ENCODE peak calls at places on chromosomes 13 and 19, in five cellular contexts. X, U, Q, F and K are unnamed samples. For H3K4me1, the result is how much of the 10 kb centered on the place peaks cover.

GRCh38 chr19:31013391-31013975 is 335.8 kb downstream of the TSHZ3 start:
- DNase-seq in X (no peak), U (no peak), Q (no peak), F (no peak), K (no peak)

GRCh38 chr13:91406619-91407018 is 8.2 kb downstream of the GPC5 start:
- DNase-seq in X (no peak), U (peak), Q (no peak), F (no peak), K (peak)

GRCh38 chr19:44988896-44989563 is 12.2 kb upstream of the RELB start:
- DNase-seq in X (no peak), U (peak), Q (peak), F (peak), K (peak)

GRCh38 chr13:40981949-40982348 is 37.2 kb downstream of the ELF1 start:
- DNase-seq in X (no peak), U (no peak), Q (no peak), F (no peak), K (no peak)

GRCh38 chr19:17669419-17669818 is 18.7 kb downstream of the UNC13A start:
- DNase-seq in X (no peak), U (no peak), Q (no peak), F (no peak), K (no peak)

GRCh38 chr19:14073925-14074838 is 1.6 kb downstream of the MISP3 start:
- DNase-seq in X (no peak), U (no peak), Q (no peak), F (peak), K (no peak)

GRCh38 chr13:30868806-30869470 is 37.1 kb upstream of the MEDAG start:
- DNase-seq in X (no peak), U (no peak), Q (no peak), F (no peak), K (no peak)

GRCh38 chr19:18744019-18744418 is 47.1 kb downstream of the COMP start:
- DNase-seq in X (no peak), U (no peak), Q (no peak), F (no peak), K (no peak)

GRCh38 chr13:106063591-106064308 is 471.7 kb downstream of the EFNB2 start:
- DNase-seq in X (no peak), U (no peak), Q (no peak), F (no peak), K (no peak)

GRCh38 chr13:43261018-43261417 is 237.6 kb downstream of the DNAJC15 start:
- DNase-seq in X (no peak), U (no peak), Q (no peak), F (no peak), K (peak)

GRCh38 chr13:51311957-51312520 is 27.5 kb upstream of the SERPINE3 start:
- DNase-seq in X (no peak), U (peak), Q (no peak), F (no peak), K (no peak)

GRCh38 chr13:77563110-77563509 is 27.6 kb downstream of the SCEL start:
- DNase-seq in X (no peak), U (no peak), Q (no peak), F (no peak), K (no peak)

GRCh38 chr19:4130635-4131438 is 6.9 kb upstream of the MAP2K2 start:
- DNase-seq in X (no peak), U (no peak), Q (no peak), F (no peak), K (peak)

GRCh38 chr13:104024416-104025170 is 958.4 kb upstream of the SLC10A2 start:
- DNase-seq in X (no peak), U (no peak), Q (no peak), F (no peak), K (no peak)

GRCh38 chr13:93248627-93249047 is 22.0 kb downstream of the GPC6 start:
- DNase-seq in X (no peak), U (peak), Q (peak), F (no peak), K (no peak)

GRCh38 chr13:91133941-91134772 is 213.3 kb upstream of the MIR17HG start:
- DNase-seq in X (no peak), U (peak), Q (no peak), F (peak), K (peak)

GRCh38 chr19:56158170-56158757 is 17.2 kb downstream of the ZNF444 start:
- DNase-seq in X (no peak), U (no peak), Q (no peak), F (peak), K (no peak)

GRCh38 chr13:50584856-50585580 is 258.5 kb downstream of the DLEU7 start:
- DNase-seq in X (no peak), U (no peak), Q (no peak), F (no peak), K (no peak)

GRCh38 chr19:2113436-2114211 is 16.9 kb downstream of the IZUMO4 start:
- DNase-seq in X (no peak), U (no peak), Q (no peak), F (no peak), K (no peak)

GRCh38 chr19:15464394-15465385 is at the start of gene RASAL3:
- DNase-seq in X (no peak), U (peak), Q (no peak), F (no peak), K (no peak)

GRCh38 chr13:80199585-80200292 is 141.2 kb downstream of the SPRY2 start:
- DNase-seq in X (no peak), U (no peak), Q (no peak), F (no peak), K (no peak)

GRCh38 chr13:99871249-99871898 is 100.2 kb downstream of the ZIC5 start:
- DNase-seq in X (no peak), U (no peak), Q (no peak), F (no peak), K (no peak)

GRCh38 chr19:13102666-13103584 is at the start of gene LYL1:
- DNase-seq in X (no peak), U (peak), Q (peak), F (peak), K (peak)

GRCh38 chr13:25732146-25732865 is 319.5 kb downstream of the SHISA2 start:
- DNase-seq in X (no peak), U (no peak), Q (no peak), F (no peak), K (peak)

DNA sequence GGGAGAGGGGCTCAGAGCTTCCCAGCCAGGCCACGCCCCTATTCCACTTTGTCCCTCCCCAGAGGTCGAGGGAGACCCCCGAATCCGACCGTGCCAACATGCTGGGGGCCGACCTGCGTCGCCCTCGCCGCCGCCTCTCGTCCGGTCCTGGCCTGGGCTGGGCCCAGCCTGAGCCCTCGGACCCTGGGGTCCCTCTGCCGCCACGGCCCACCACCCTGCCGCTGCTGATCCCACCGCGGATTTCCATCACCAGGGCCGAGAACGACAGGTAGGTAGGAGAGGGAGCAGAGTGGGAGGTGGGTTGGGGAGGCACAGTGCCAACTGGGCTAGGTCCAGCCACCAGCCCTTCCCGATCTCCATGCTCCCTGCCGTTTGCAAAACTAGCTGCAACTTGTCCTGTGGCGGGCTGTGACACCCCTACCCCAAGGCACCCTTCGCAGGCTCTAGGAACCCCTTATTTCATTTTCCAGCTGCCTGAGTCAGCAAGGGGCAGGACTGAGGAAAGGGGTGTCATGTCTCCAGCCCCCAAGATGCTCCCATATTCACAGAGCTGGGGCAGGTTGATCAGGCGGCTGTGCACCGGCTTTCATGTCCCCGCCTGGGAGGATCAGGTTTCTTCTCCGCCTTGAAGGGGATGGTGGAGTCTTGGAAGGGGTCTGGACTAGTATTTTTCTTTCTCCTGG is 2.6 kb upstream of the PDE4A start:
- DNase-seq in X (no peak), U (peak), Q (peak), F (no peak), K (no peak)
- H3K27ac ChIP-seq in X (no peak), U (no peak), Q (no peak), F (no peak), K (no peak)

GRCh38 chr19:50632151-50632835 is 7.4 kb downstream of the SYT3 start:
- DNase-seq in X (no peak), U (no peak), Q (no peak), F (no peak), K (no peak)
- H3K4me1 ChIP-seq in X (under half), U (under half), Q (under half), F (under half), K (under half)

DNA sequence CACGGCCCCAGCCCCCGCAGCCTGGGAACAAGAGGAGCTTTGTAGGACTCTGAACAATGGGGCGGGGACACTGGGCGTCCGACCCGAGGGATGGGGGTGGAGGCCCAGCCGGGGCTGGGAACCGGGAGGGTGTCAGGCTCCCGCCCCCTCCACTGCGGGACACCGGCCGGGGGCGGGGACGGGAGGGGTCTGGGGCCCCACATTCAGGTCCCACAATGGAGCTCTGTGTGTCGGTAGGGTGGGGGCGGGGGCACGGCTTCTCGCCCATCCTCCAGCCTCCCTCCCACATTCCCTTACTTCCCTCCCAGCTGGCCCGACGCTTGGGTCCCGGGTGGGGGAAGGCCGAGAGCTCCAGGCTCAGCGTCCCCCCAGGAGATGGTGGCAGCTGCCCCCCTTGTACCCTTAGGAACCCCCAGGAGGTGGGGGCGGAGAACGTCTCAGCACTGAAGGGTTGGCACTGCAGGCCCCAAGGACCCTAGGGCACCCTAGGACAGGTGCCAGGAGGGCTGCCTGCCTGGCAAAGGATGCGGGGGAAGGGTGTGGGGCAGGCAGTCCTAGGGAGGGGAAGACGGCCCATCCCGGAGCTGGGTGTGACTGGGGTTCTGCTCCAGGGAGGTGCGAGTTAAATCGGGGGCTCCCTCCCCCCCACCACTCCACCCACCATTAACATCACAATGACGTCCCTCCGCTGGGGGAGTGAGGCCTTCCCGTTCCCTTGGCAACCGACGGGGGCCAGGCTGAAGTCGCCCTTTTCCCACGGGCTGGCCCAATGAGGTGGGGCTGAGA is 5.3 kb downstream of the TTYH1 start:
- DNase-seq in X (no peak), U (peak), Q (no peak), F (no peak), K (no peak)
- H3K27ac ChIP-seq in X (no peak), U (no peak), Q (peak), F (no peak), K (no peak)

GRCh38 chr13:24252136-24252535 is 57.2 kb upstream of the C1QTNF9 start:
- DNase-seq in X (no peak), U (no peak), Q (no peak), F (no peak), K (no peak)
- H3K4me1 ChIP-seq in X (under half), U (under half), Q (under half), F (under half), K (under half)